ENCODE peak calls at places on chromosomes 12 and 14, in four cellular contexts. K is stimulated activated naive B cell treated with anti-CD40 and anti-IgM and Interleukin-4, amounts not matched to agents 10 μg/mL and 1 μg/mL and 100 μg/mL, for 72 hours; O is A549; G is stimulated activated CD4-positive, alpha-beta T cell treated with anti-CD3 and anti-CD28 coated beads, Interleukin-1b, Interleukin-23, amount 100 ng/mL, for 1 hour. J is an unnamed sample.

GRCh38 chr14:92651793-92652382 is 96.5 kb downstream of the LGMN start:
- DNase-seq in K (peak; percentile 80), G (no peak), O (no peak), J (no peak)

GRCh38 chr14:75960219-75960618 is 21.6 kb downstream of the TGFB3 start:
- DNase-seq in K (no peak), G (no peak), O (no peak), J (no peak)

GRCh38 chr12:111812881-111813741 is 28.9 kb upstream of the MAPKAPK5 start:
- DNase-seq in K (peak; percentile 57), O (peak; percentile 89), G (peak; percentile 33), J (peak; percentile 42)

GRCh38 chr12:65156366-65156831 is 13.0 kb upstream of the LEMD3 start:
- DNase-seq in G (no peak), O (no peak), K (peak; percentile 16), J (no peak)

GRCh38 chr12:132592261-132592970 is 18.0 kb downstream of the LRCOL1 start:
- DNase-seq in K (no peak), G (no peak), O (no peak), J (no peak)

GRCh38 chr14:28356819-28357218 is 409.8 kb upstream of the FOXG1 start:
- DNase-seq in G (no peak), K (no peak), O (no peak), J (no peak)

GRCh38 chr12:53564276-53564675 is 57.0 kb upstream of the NPFF start:
- DNase-seq in G (no peak), O (no peak), K (no peak), J (no peak)

GRCh38 chr14:103744621-103745395 is 29.2 kb downstream of the ZFYVE21 start:
- DNase-seq in K (no peak), G (no peak), O (no peak), J (no peak)

GRCh38 chr14:106845286-106846087 is 1319.1 kb downstream of the TMEM121 start:
- DNase-seq in K (peak; percentile 69), G (no peak), O (peak; percentile 62), J (no peak)

GRCh38 chr14:22849212-22849819 is 12.9 kb downstream of the MMP14 start:
- DNase-seq in G (no peak), O (no peak), K (no peak), J (no peak)